ENCODE peak calls at places on chromosomes 7 and 10, in eight cellular contexts. One of them, this sample, is unnamed.

GRCh38 chr7:17907014-17907413 is 33.3 kb downstream of the SNX13 start:
- DNase-seq in MG63: peak; percentile 33
- DNase-seq in brain microvascular endothelial cell: no peak
- DNase-seq in GM12865: no peak
- DNase-seq in PC-9: peak; percentile 28
- DNase-seq in HT-29: no peak
- DNase-seq in neural crest cell: no peak
- DNase-seq in H7: no peak
- DNase-seq in this sample: no peak

GRCh38 chr7:22443370-22444180 is 56.4 kb downstream of the STEAP1B start:
- DNase-seq in HT-29: peak; percentile 71
- DNase-seq in H7: no peak
- DNase-seq in GM12865: no peak
- DNase-seq in neural crest cell: no peak
- DNase-seq in PC-9: peak; percentile 88
- DNase-seq in MG63: no peak
- DNase-seq in brain microvascular endothelial cell: peak; percentile 65
- DNase-seq in this sample: peak; percentile 86

GRCh38 chr10:80535671-80536360 is 1.9 kb upstream of the SH2D4B start:
- DNase-seq in PC-9: peak; percentile 57
- DNase-seq in neural crest cell: no peak
- DNase-seq in MG63: peak; percentile 75
- DNase-seq in HT-29: peak; percentile 52
- DNase-seq in GM12865: peak; percentile 93
- DNase-seq in H7: peak; percentile 96
- DNase-seq in brain microvascular endothelial cell: no peak
- DNase-seq in this sample: peak; percentile 87

GRCh38 chr10:48496831-48497792 is 107.8 kb downstream of the ARHGAP22 start:
- DNase-seq in PC-9: no peak
- DNase-seq in H7: peak; percentile 14
- DNase-seq in HT-29: peak; percentile 25
- DNase-seq in brain microvascular endothelial cell: peak; percentile 54
- DNase-seq in neural crest cell: no peak
- DNase-seq in MG63: peak; percentile 86
- DNase-seq in GM12865: no peak
- DNase-seq in this sample: no peak

GRCh38 chr7:85587777-85588176 is 400.9 kb upstream of the SEMA3D start:
- DNase-seq in brain microvascular endothelial cell: no peak
- DNase-seq in MG63: no peak
- DNase-seq in HT-29: no peak
- DNase-seq in GM12865: no peak
- DNase-seq in PC-9: no peak
- DNase-seq in H7: no peak
- DNase-seq in neural crest cell: no peak
- DNase-seq in this sample: no peak

GRCh38 chr10:70679498-70679897 is 7.2 kb downstream of the ADAMTS14 start:
- DNase-seq in MG63: peak; percentile 87
- DNase-seq in PC-9: peak; percentile 10
- DNase-seq in brain microvascular endothelial cell: no peak
- DNase-seq in GM12865: no peak
- DNase-seq in neural crest cell: no peak
- DNase-seq in HT-29: no peak
- DNase-seq in H7: no peak
- DNase-seq in this sample: no peak

GRCh38 chr10:113175756-113176651 is 226.0 kb downstream of the TCF7L2 start:
- DNase-seq in HT-29: no peak
- DNase-seq in brain microvascular endothelial cell: no peak
- DNase-seq in MG63: no peak
- DNase-seq in H7: no peak
- DNase-seq in neural crest cell: no peak
- DNase-seq in GM12865: no peak
- DNase-seq in PC-9: no peak
- DNase-seq in this sample: no peak

GRCh38 chr7:111587715-111588433 is 25.6 kb upstream of the IMMP2L start:
- DNase-seq in HT-29: no peak
- DNase-seq in H7: no peak
- DNase-seq in GM12865: peak; percentile 7
- DNase-seq in PC-9: no peak
- DNase-seq in MG63: no peak
- DNase-seq in brain microvascular endothelial cell: peak; percentile 40
- DNase-seq in neural crest cell: no peak
- DNase-seq in this sample: no peak

GRCh38 chr10:116861796-116862195 is 12.5 kb downstream of the ENO4 start:
- DNase-seq in PC-9: no peak
- DNase-seq in H7: no peak
- DNase-seq in HT-29: no peak
- DNase-seq in GM12865: no peak
- DNase-seq in MG63: no peak
- DNase-seq in brain microvascular endothelial cell: no peak
- DNase-seq in neural crest cell: no peak
- DNase-seq in this sample: no peak

GRCh38 chr7:79692015-79692414 is 238.5 kb upstream of the MAGI2 start:
- DNase-seq in neural crest cell: no peak
- DNase-seq in brain microvascular endothelial cell: peak; percentile 86
- DNase-seq in PC-9: no peak
- DNase-seq in GM12865: no peak
- DNase-seq in H7: no peak
- DNase-seq in HT-29: no peak
- DNase-seq in MG63: peak; percentile 12
- DNase-seq in this sample: no peak

GRCh38 chr7:3095046-3095445 is 51.4 kb upstream of the CARD11 start:
- DNase-seq in brain microvascular endothelial cell: no peak
- DNase-seq in PC-9: peak; percentile 30
- DNase-seq in MG63: no peak
- DNase-seq in HT-29: no peak
- DNase-seq in H7: no peak
- DNase-seq in neural crest cell: no peak
- DNase-seq in GM12865: peak; percentile 62
- DNase-seq in this sample: no peak

GRCh38 chr7:47180268-47180826 is 401.6 kb downstream of the TNS3 start:
- DNase-seq in MG63: peak; percentile 36
- DNase-seq in HT-29: peak; percentile 89
- DNase-seq in PC-9: peak; percentile 44
- DNase-seq in brain microvascular endothelial cell: peak; percentile 72
- DNase-seq in H7: peak; percentile 71
- DNase-seq in GM12865: peak; percentile 45
- DNase-seq in neural crest cell: peak; percentile 66
- DNase-seq in this sample: peak; percentile 84

GRCh38 chr10:79488303-79488702 is 24.0 kb upstream of the EIF5AL1 start:
- DNase-seq in brain microvascular endothelial cell: peak; percentile 92
- DNase-seq in GM12865: no peak
- DNase-seq in MG63: peak; percentile 87
- DNase-seq in H7: no peak
- DNase-seq in HT-29: peak; percentile 5
- DNase-seq in PC-9: peak; percentile 77
- DNase-seq in neural crest cell: no peak
- DNase-seq in this sample: peak; percentile 45

GRCh38 chr7:90988996-90989765 is 275.1 kb upstream of the FZD1 start:
- DNase-seq in neural crest cell: no peak
- DNase-seq in GM12865: no peak
- DNase-seq in brain microvascular endothelial cell: no peak
- DNase-seq in H7: no peak
- DNase-seq in PC-9: no peak
- DNase-seq in HT-29: no peak
- DNase-seq in MG63: no peak
- DNase-seq in this sample: no peak

GRCh38 chr7:51366930-51367613 is 50.5 kb upstream of the COBL start:
- DNase-seq in PC-9: peak; percentile 61
- DNase-seq in H7: peak; percentile 86
- DNase-seq in neural crest cell: peak; percentile 36
- DNase-seq in MG63: peak; percentile 5
- DNase-seq in HT-29: peak; percentile 61
- DNase-seq in brain microvascular endothelial cell: peak; percentile 40
- DNase-seq in GM12865: peak; percentile 36
- DNase-seq in this sample: peak; percentile 76

GRCh38 chr10:21171197-21171935 is 274.3 kb upstream of the NEBL start:
- DNase-seq in neural crest cell: no peak
- DNase-seq in H7: peak; percentile 75
- DNase-seq in MG63: no peak
- DNase-seq in HT-29: no peak
- DNase-seq in brain microvascular endothelial cell: no peak
- DNase-seq in GM12865: no peak
- DNase-seq in PC-9: no peak
- DNase-seq in this sample: no peak

GRCh38 chr7:96995406-96996110 is 9.8 kb upstream of the DLX6 start:
- DNase-seq in MG63: no peak
- DNase-seq in HT-29: no peak
- DNase-seq in brain microvascular endothelial cell: no peak
- DNase-seq in GM12865: no peak
- DNase-seq in PC-9: no peak
- DNase-seq in H7: peak; percentile 41
- DNase-seq in neural crest cell: no peak
- DNase-seq in this sample: no peak

GRCh38 chr10:60340973-60341372 is 48.7 kb downstream of the ANK3 start:
- DNase-seq in GM12865: no peak
- DNase-seq in H7: no peak
- DNase-seq in HT-29: no peak
- DNase-seq in MG63: no peak
- DNase-seq in PC-9: no peak
- DNase-seq in neural crest cell: no peak
- DNase-seq in brain microvascular endothelial cell: no peak
- DNase-seq in this sample: no peak

GRCh38 chr10:3496138-3496537 is 288.9 kb downstream of the KLF6 start:
- DNase-seq in H7: no peak
- DNase-seq in brain microvascular endothelial cell: no peak
- DNase-seq in neural crest cell: no peak
- DNase-seq in GM12865: no peak
- DNase-seq in HT-29: no peak
- DNase-seq in MG63: no peak
- DNase-seq in PC-9: no peak
- DNase-seq in this sample: no peak

GRCh38 chr7:135169141-135169935 is 1.2 kb downstream of the CYREN start:
- DNase-seq in brain microvascular endothelial cell: peak; percentile 37
- DNase-seq in H7: peak; percentile 80
- DNase-seq in neural crest cell: no peak
- DNase-seq in PC-9: peak; percentile 62
- DNase-seq in MG63: peak; percentile 24
- DNase-seq in HT-29: peak; percentile 53
- DNase-seq in GM12865: peak; percentile 91
- DNase-seq in this sample: peak; percentile 77

GRCh38 chr10:111079781-111080180 is 3.0 kb downstream of the ADRA2A start:
- DNase-seq in GM12865: no peak
- DNase-seq in brain microvascular endothelial cell: no peak
- DNase-seq in PC-9: no peak
- DNase-seq in H7: peak; percentile 16
- DNase-seq in neural crest cell: no peak
- DNase-seq in MG63: no peak
- DNase-seq in HT-29: no peak
- DNase-seq in this sample: no peak

GRCh38 chr10:47021850-47022249 is 110.6 kb downstream of the PTPN20 start:
- DNase-seq in PC-9: no peak
- DNase-seq in H7: peak; percentile 32
- DNase-seq in neural crest cell: no peak
- DNase-seq in GM12865: no peak
- DNase-seq in MG63: no peak
- DNase-seq in HT-29: no peak
- DNase-seq in brain microvascular endothelial cell: no peak
- DNase-seq in this sample: no peak

GRCh38 chr10:3807221-3807927 is 22.4 kb upstream of the KLF6 start:
- DNase-seq in HT-29: no peak
- DNase-seq in brain microvascular endothelial cell: no peak
- DNase-seq in H7: no peak
- DNase-seq in MG63: peak; percentile 64
- DNase-seq in neural crest cell: no peak
- DNase-seq in GM12865: no peak
- DNase-seq in PC-9: no peak
- DNase-seq in this sample: no peak

GRCh38 chr7:29309041-29309860 is 114.7 kb downstream of the CHN2 start:
- DNase-seq in MG63: no peak
- DNase-seq in HT-29: peak; percentile 45
- DNase-seq in GM12865: no peak
- DNase-seq in PC-9: no peak
- DNase-seq in neural crest cell: no peak
- DNase-seq in brain microvascular endothelial cell: no peak
- DNase-seq in H7: no peak
- DNase-seq in this sample: peak; percentile 35

GRCh38 chr7:159197066-159197975 is 52.7 kb upstream of the VIPR2 start:
- DNase-seq in HT-29: peak; percentile 85
- DNase-seq in H7: peak; percentile 85
- DNase-seq in neural crest cell: no peak
- DNase-seq in GM12865: no peak
- DNase-seq in PC-9: no peak
- DNase-seq in brain microvascular endothelial cell: no peak
- DNase-seq in MG63: no peak
- DNase-seq in this sample: no peak

GRCh38 chr10:130371156-130371555 is 235.0 kb downstream of the GLRX3 start:
- DNase-seq in neural crest cell: no peak
- DNase-seq in HT-29: no peak
- DNase-seq in GM12865: no peak
- DNase-seq in MG63: no peak
- DNase-seq in brain microvascular endothelial cell: no peak
- DNase-seq in H7: no peak
- DNase-seq in PC-9: no peak
- DNase-seq in this sample: no peak

GRCh38 chr7:90593205-90593604 is 2.9 kb upstream of the CDK14 start:
- DNase-seq in PC-9: no peak
- DNase-seq in H7: no peak
- DNase-seq in brain microvascular endothelial cell: peak; percentile 9
- DNase-seq in HT-29: no peak
- DNase-seq in MG63: no peak
- DNase-seq in GM12865: no peak
- DNase-seq in neural crest cell: no peak
- DNase-seq in this sample: no peak

GRCh38 chr10:90742189-90742588 is 115.7 kb downstream of the HTR7 start:
- DNase-seq in GM12865: no peak
- DNase-seq in neural crest cell: no peak
- DNase-seq in brain microvascular endothelial cell: peak; percentile 54
- DNase-seq in MG63: no peak
- DNase-seq in H7: no peak
- DNase-seq in HT-29: no peak
- DNase-seq in PC-9: no peak
- DNase-seq in this sample: no peak

GRCh38 chr10:20446794-20447193 is 450.3 kb downstream of the NEBL start:
- DNase-seq in neural crest cell: no peak
- DNase-seq in H7: no peak
- DNase-seq in HT-29: no peak
- DNase-seq in brain microvascular endothelial cell: no peak
- DNase-seq in PC-9: no peak
- DNase-seq in MG63: no peak
- DNase-seq in GM12865: no peak
- DNase-seq in this sample: no peak

GRCh38 chr7:76244781-76245391 is 43.2 kb downstream of the SRRM3 start:
- DNase-seq in GM12865: no peak
- DNase-seq in HT-29: no peak
- DNase-seq in MG63: no peak
- DNase-seq in PC-9: no peak
- DNase-seq in brain microvascular endothelial cell: no peak
- DNase-seq in neural crest cell: no peak
- DNase-seq in H7: peak; percentile 55
- DNase-seq in this sample: no peak

GRCh38 chr10:29069952-29070351 is 218.9 kb upstream of the LYZL1 start:
- DNase-seq in GM12865: no peak
- DNase-seq in H7: no peak
- DNase-seq in HT-29: no peak
- DNase-seq in neural crest cell: no peak
- DNase-seq in PC-9: no peak
- DNase-seq in brain microvascular endothelial cell: no peak
- DNase-seq in MG63: no peak
- DNase-seq in this sample: no peak

GRCh38 chr7:41880107-41880506 is 177.2 kb upstream of the INHBA start:
- DNase-seq in MG63: peak; percentile 78
- DNase-seq in PC-9: no peak
- DNase-seq in neural crest cell: no peak
- DNase-seq in brain microvascular endothelial cell: peak; percentile 93
- DNase-seq in GM12865: no peak
- DNase-seq in H7: no peak
- DNase-seq in HT-29: no peak
- DNase-seq in this sample: no peak

GRCh38 chr10:71260622-71261325 is 48.4 kb downstream of the UNC5B start:
- DNase-seq in PC-9: no peak
- DNase-seq in MG63: peak; percentile 95
- DNase-seq in neural crest cell: no peak
- DNase-seq in H7: peak; percentile 81
- DNase-seq in HT-29: no peak
- DNase-seq in GM12865: no peak
- DNase-seq in brain microvascular endothelial cell: peak; percentile 66
- DNase-seq in this sample: no peak

GRCh38 chr7:131003634-131004033 is 269.6 kb upstream of the KLF14 start:
- DNase-seq in neural crest cell: no peak
- DNase-seq in brain microvascular endothelial cell: no peak
- DNase-seq in H7: no peak
- DNase-seq in HT-29: no peak
- DNase-seq in MG63: no peak
- DNase-seq in PC-9: no peak
- DNase-seq in GM12865: no peak
- DNase-seq in this sample: no peak

This sample was measured in Calu3.